ENCODE peak calls at places on chromosomes 2 and 18, in six cellular contexts. N, B, S, D, O and F are unnamed samples.

GRCh38 chr2:180763249-180763989 is 217.0 kb upstream of the UBE2E3 start:
- DNase-seq in S (no peak), O (no peak), D (no peak), N (no peak), B (no peak), F (no peak)

GRCh38 chr2:187826023-187826422 is 271.8 kb upstream of the TFPI start:
- DNase-seq in O (no peak), B (no peak), N (no peak), D (no peak), S (no peak), F (no peak)

GRCh38 chr18:12282436-12283039 is 25.5 kb upstream of the TUBB6 start:
- DNase-seq in S (no peak), N (peak; percentile 54), D (no peak), B (no peak), O (no peak), F (no peak)

GRCh38 chr2:218180728-218181127 is 14.0 kb upstream of the CXCR1 start:
- DNase-seq in D (no peak), B (no peak), S (no peak), N (no peak), O (no peak), F (no peak)

GRCh38 chr2:239184968-239185903 is 215.6 kb downstream of the HDAC4 start:
- DNase-seq in D (no peak), N (no peak), S (peak; percentile 11), B (no peak), O (peak; percentile 24), F (peak; percentile 83)

GRCh38 chr2:241814571-241815476 is 5.8 kb downstream of the NEU4 start:
- DNase-seq in N (no peak), O (no peak), S (no peak), D (no peak), B (peak; percentile 18), F (no peak)

GRCh38 chr18:50836521-50836957 is 16.7 kb upstream of the MRO start:
- DNase-seq in S (no peak), D (peak; percentile 63), B (no peak), N (no peak), O (no peak), F (no peak)

GRCh38 chr2:117855886-117856285 is 41.4 kb downstream of the DDX18 start:
- DNase-seq in D (no peak), O (no peak), N (no peak), S (no peak), B (no peak), F (no peak)

GRCh38 chr2:201964011-201964410 is 69.6 kb upstream of the FZD7 start:
- DNase-seq in S (no peak), B (no peak), O (no peak), N (no peak), D (no peak), F (no peak)

GRCh38 chr2:158953926-158954763 is 14.3 kb upstream of the TANC1 start:
- DNase-seq in N (no peak), O (peak; percentile 80), B (peak; percentile 81), D (peak; percentile 93), S (peak; percentile 82), F (peak; percentile 93)

GRCh38 chr18:69636529-69637301 is 236.0 kb downstream of the DOK6 start:
- DNase-seq in N (no peak), D (peak; percentile 40), B (peak; percentile 16), O (no peak), S (no peak), F (no peak)
- TF ChIP-seq CTCF in N (peak; percentile 52), D (peak; percentile 54), B (peak; percentile 36), O (no peak), S (peak; percentile 61), F (peak; percentile 38)

GRCh38 chr2:232876071-232876977 is 6.3 kb downstream of the SNORC start:
- DNase-seq in S (no peak), N (no peak), O (peak; percentile 44), D (peak; percentile 14), B (no peak), F (no peak)

GRCh38 chr2:232874677-232875223 is 4.7 kb downstream of the SNORC start:
- DNase-seq in B (no peak), D (no peak), S (no peak), O (no peak), N (no peak), F (no peak)

GRCh38 chr2:232876978-232877441 is 6.9 kb downstream of the SNORC start:
- DNase-seq in B (no peak), O (no peak), N (no peak), S (no peak), D (no peak), F (no peak)

GRCh38 chr2:232873909-232874641 is 4.0 kb downstream of the SNORC start:
- DNase-seq in N (no peak), D (no peak), B (no peak), O (no peak), S (no peak), F (no peak)

GRCh38 chr2:232875256-232876070 is 5.4 kb downstream of the SNORC start:
- DNase-seq in D (peak; percentile 19), S (no peak), N (no peak), B (no peak), O (no peak), F (no peak)
- TF ChIP-seq CTCF in D (peak; percentile 20), S (no peak), N (no peak), B (no peak), O (no peak), F (no peak)

GRCh38 chr2:240790370-240791210 is 29.4 kb downstream of the KIF1A start:
- DNase-seq in S (peak; percentile 6), N (no peak), O (no peak), D (no peak), B (peak; percentile 5), F (no peak)

GRCh38 chr2:240788482-240788881 is 31.5 kb downstream of the KIF1A start:
- DNase-seq in O (no peak), S (peak; percentile 2), N (no peak), B (peak; percentile 3), D (no peak), F (no peak)

GRCh38 chr2:240791211-240791800 is 28.7 kb downstream of the KIF1A start:
- DNase-seq in S (peak; percentile 11), D (no peak), O (no peak), N (no peak), B (peak; percentile 3), F (no peak)

GRCh38 chr2:240789051-240789453 is 31.0 kb downstream of the KIF1A start:
- DNase-seq in D (no peak), S (peak; percentile 2), O (no peak), B (peak; percentile 1), N (no peak), F (no peak)

DNA sequence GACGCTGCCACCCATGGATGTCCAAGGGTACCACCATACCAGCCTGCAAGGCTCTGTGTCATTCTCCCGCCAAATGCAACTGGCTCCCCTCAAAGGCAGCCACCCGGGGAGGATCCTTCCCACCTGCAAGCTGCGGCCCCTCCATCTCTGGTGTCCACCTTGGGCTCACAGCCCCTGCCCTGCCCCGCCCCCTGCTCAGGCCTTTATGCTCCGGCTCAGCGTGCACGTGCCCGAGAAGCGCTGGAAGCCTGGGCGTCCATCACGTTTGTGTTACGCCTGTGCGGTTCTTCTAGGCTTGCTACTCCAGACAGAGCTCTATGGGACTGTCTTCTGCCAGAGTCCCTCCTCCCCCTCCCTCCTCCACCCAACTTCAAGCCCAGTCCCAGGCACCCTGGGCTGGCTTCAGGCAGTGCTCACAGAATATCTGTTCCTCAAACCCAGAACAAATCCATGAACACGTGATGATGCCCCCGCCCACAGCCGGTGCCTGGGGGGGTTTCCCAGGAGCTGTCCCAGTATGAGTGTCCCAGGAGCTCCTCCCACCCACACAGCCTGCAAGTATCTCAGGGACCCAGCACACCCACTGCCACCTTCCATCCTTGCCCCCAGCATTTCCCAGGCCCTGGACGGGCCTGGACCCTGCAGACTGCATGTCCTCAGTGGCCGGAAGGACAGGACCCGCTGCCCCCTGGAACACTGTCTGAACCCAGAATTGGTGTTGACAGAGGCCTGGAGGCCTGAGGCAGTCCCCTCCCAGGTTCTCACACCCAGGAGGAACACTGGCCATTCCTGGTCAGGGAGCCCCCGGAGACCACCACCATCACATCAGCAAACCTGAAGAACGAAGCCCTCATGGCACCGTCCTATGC is 30.3 kb downstream of the KIF1A start:
- DNase-seq in S (peak; percentile 11), D (no peak), N (no peak), B (peak; percentile 6), O (no peak), F (no peak)
- TF ChIP-seq CTCF in S (no peak), D (no peak), N (no peak), B (no peak), O (no peak), F (no peak)

GRCh38 chr2:68294187-68294586 is 25.6 kb downstream of the CNRIP1 start:
- DNase-seq in D (no peak), S (no peak), N (no peak), O (no peak), B (no peak), F (no peak)
- TF ChIP-seq CTCF in D (no peak), S (no peak), N (peak; percentile 17), O (no peak), B (no peak), F (no peak)

GRCh38 chr2:191234456-191234855 is 10.7 kb upstream of the MYO1B start:
- DNase-seq in B (no peak), O (no peak), D (no peak), N (no peak), S (no peak), F (no peak)

GRCh38 chr2:191228861-191229260 is 16.3 kb upstream of the MYO1B start:
- DNase-seq in S (peak; percentile 65), O (peak; percentile 57), N (no peak), B (peak; percentile 44), D (no peak), F (no peak)

GRCh38 chr2:191233533-191233932 is 11.7 kb upstream of the MYO1B start:
- DNase-seq in B (no peak), O (no peak), N (no peak), S (no peak), D (no peak), F (no peak)

GRCh38 chr2:191230174-191230573 is 15.0 kb upstream of the MYO1B start:
- DNase-seq in D (peak; percentile 48), O (no peak), B (no peak), N (no peak), S (no peak), F (no peak)

DNA sequence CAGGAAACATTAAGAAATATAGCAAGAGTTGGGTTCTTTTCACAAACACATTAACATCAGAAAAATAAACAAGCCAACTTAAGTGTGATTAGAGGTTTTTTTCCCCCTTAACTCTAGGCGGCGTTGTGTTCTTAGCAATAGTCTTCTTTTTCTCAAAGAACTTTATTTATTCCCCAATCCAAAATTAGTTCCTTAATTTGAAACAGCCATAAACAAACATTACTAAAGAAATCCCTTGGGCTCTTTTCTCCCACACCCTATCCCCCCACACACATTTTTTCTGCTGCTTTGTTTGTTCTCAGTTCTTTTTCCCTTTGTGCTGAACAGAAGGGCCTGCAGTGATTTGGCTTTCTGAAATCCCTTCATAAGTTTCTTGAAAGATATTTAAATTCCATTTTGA is 13.2 kb upstream of the MYO1B start:
- DNase-seq in O (no peak), D (peak; percentile 53), S (no peak), B (no peak), N (no peak), F (no peak)
- TF ChIP-seq CTCF in O (no peak), D (peak; percentile 67), S (peak; percentile 52), B (peak; percentile 36), N (peak; percentile 64), F (peak; percentile 58)